ENCODE peak calls at places on chromosomes 2 and 18, in seven cellular contexts. One of them, this sample, is unnamed.
A peak's percentile ranks its signal among the peaks of the same experiment; 100 is the strongest.

GRCh38 chr2:71877636-71878035 is 270.0 kb downstream of the CYP26B1 start:
- DNase-seq in hepatocyte: no peak
- DNase-seq in body of pancreas: no peak
- DNase-seq in tibial artery: no peak
- DNase-seq in cardiac muscle cell: no peak
- DNase-seq in IMR-90: no peak
- DNase-seq in OCI-LY7: no peak
- DNase-seq in this sample: no peak

GRCh38 chr18:52766002-52766540 is 426.1 kb downstream of the DCC start:
- DNase-seq in OCI-LY7: no peak
- DNase-seq in IMR-90: no peak
- DNase-seq in tibial artery: no peak
- DNase-seq in hepatocyte: no peak
- DNase-seq in cardiac muscle cell: no peak
- DNase-seq in body of pancreas: no peak
- DNase-seq in this sample: no peak

GRCh38 chr18:48408727-48409590 is at the start of gene ZBTB7C:
- DNase-seq in body of pancreas: peak; percentile 33
- DNase-seq in cardiac muscle cell: peak; percentile 85
- DNase-seq in hepatocyte: peak; percentile 69
- DNase-seq in IMR-90: no peak
- DNase-seq in tibial artery: peak; percentile 75
- DNase-seq in OCI-LY7: no peak
- DNase-seq in this sample: no peak

GRCh38 chr18:50301074-50301473 is 13.6 kb upstream of the CXXC1 start:
- DNase-seq in hepatocyte: no peak
- DNase-seq in cardiac muscle cell: no peak
- DNase-seq in tibial artery: no peak
- DNase-seq in IMR-90: no peak
- DNase-seq in OCI-LY7: no peak
- DNase-seq in body of pancreas: no peak
- DNase-seq in this sample: no peak

GRCh38 chr2:136527560-136527959 is 237.8 kb upstream of the THSD7B start:
- DNase-seq in tibial artery: no peak
- DNase-seq in OCI-LY7: peak; percentile 44
- DNase-seq in IMR-90: no peak
- DNase-seq in hepatocyte: peak; percentile 75
- DNase-seq in cardiac muscle cell: peak; percentile 87
- DNase-seq in body of pancreas: no peak
- DNase-seq in this sample: no peak

GRCh38 chr18:57743008-57743407 is 60.1 kb downstream of the ATP8B1 start:
- DNase-seq in tibial artery: no peak
- DNase-seq in IMR-90: peak; percentile 81
- DNase-seq in body of pancreas: no peak
- DNase-seq in hepatocyte: no peak
- DNase-seq in OCI-LY7: no peak
- DNase-seq in cardiac muscle cell: no peak
- DNase-seq in this sample: no peak

GRCh38 chr2:135960598-135961551 is 24.6 kb downstream of the DARS1 start:
- DNase-seq in body of pancreas: no peak
- DNase-seq in hepatocyte: peak; percentile 9
- DNase-seq in OCI-LY7: no peak
- DNase-seq in tibial artery: no peak
- DNase-seq in cardiac muscle cell: no peak
- DNase-seq in IMR-90: peak; percentile 80
- DNase-seq in this sample: no peak

GRCh38 chr2:100196786-100197494 is 54.5 kb upstream of the AFF3 start:
- DNase-seq in cardiac muscle cell: no peak
- DNase-seq in IMR-90: peak; percentile 11
- DNase-seq in hepatocyte: no peak
- DNase-seq in tibial artery: no peak
- DNase-seq in body of pancreas: no peak
- DNase-seq in OCI-LY7: no peak
- DNase-seq in this sample: no peak

GRCh38 chr2:121746071-121746578 is 9.3 kb upstream of the TSN start:
- DNase-seq in body of pancreas: no peak
- DNase-seq in hepatocyte: no peak
- DNase-seq in tibial artery: no peak
- DNase-seq in IMR-90: no peak
- DNase-seq in cardiac muscle cell: no peak
- DNase-seq in OCI-LY7: no peak
- DNase-seq in this sample: no peak

GRCh38 chr2:207867075-207867474 is 97.4 kb upstream of the FZD5 start:
- DNase-seq in OCI-LY7: no peak
- DNase-seq in tibial artery: no peak
- DNase-seq in hepatocyte: no peak
- DNase-seq in IMR-90: peak; percentile 19
- DNase-seq in body of pancreas: no peak
- DNase-seq in cardiac muscle cell: no peak
- DNase-seq in this sample: no peak

GRCh38 chr2:217166241-217166640 is 306.4 kb upstream of the TNP1 start:
- DNase-seq in OCI-LY7: peak; percentile 14
- DNase-seq in body of pancreas: no peak
- DNase-seq in IMR-90: peak; percentile 73
- DNase-seq in hepatocyte: peak; percentile 67
- DNase-seq in tibial artery: no peak
- DNase-seq in cardiac muscle cell: peak; percentile 80
- DNase-seq in this sample: no peak

GRCh38 chr2:100013892-100014677 is 128.3 kb downstream of the AFF3 start:
- DNase-seq in hepatocyte: peak; percentile 75
- DNase-seq in OCI-LY7: no peak
- DNase-seq in body of pancreas: peak; percentile 58
- DNase-seq in cardiac muscle cell: peak; percentile 33
- DNase-seq in IMR-90: peak; percentile 99
- DNase-seq in tibial artery: peak; percentile 78
- DNase-seq in this sample: no peak

GRCh38 chr2:182018218-182018617 is 32.6 kb downstream of the PPP1R1C start:
- DNase-seq in OCI-LY7: no peak
- DNase-seq in tibial artery: no peak
- DNase-seq in hepatocyte: no peak
- DNase-seq in cardiac muscle cell: no peak
- DNase-seq in body of pancreas: no peak
- DNase-seq in IMR-90: peak; percentile 62
- DNase-seq in this sample: no peak

GRCh38 chr2:150125188-150125587 is 362.3 kb downstream of the RND3 start:
- DNase-seq in body of pancreas: no peak
- DNase-seq in tibial artery: no peak
- DNase-seq in cardiac muscle cell: no peak
- DNase-seq in hepatocyte: no peak
- DNase-seq in IMR-90: no peak
- DNase-seq in OCI-LY7: no peak
- DNase-seq in this sample: no peak

GRCh38 chr2:37635359-37636208 is 35.9 kb downstream of the CDC42EP3 start:
- DNase-seq in cardiac muscle cell: no peak
- DNase-seq in body of pancreas: no peak
- DNase-seq in OCI-LY7: no peak
- DNase-seq in IMR-90: peak; percentile 82
- DNase-seq in tibial artery: no peak
- DNase-seq in hepatocyte: peak; percentile 30
- DNase-seq in this sample: no peak

GRCh38 chr2:25376750-25377621 is 35.3 kb upstream of the DNMT3A start:
- DNase-seq in body of pancreas: peak; percentile 90
- DNase-seq in IMR-90: peak; percentile 79
- DNase-seq in cardiac muscle cell: peak; percentile 96
- DNase-seq in hepatocyte: peak; percentile 96
- DNase-seq in tibial artery: peak; percentile 88
- DNase-seq in OCI-LY7: peak; percentile 98
- DNase-seq in this sample: peak; percentile 85

GRCh38 chr18:61628085-61628484 is 264.7 kb downstream of the RNF152 start:
- DNase-seq in hepatocyte: no peak
- DNase-seq in tibial artery: no peak
- DNase-seq in OCI-LY7: no peak
- DNase-seq in cardiac muscle cell: no peak
- DNase-seq in body of pancreas: no peak
- DNase-seq in IMR-90: peak; percentile 55
- DNase-seq in this sample: no peak

GRCh38 chr18:50776383-50776782 is 43.4 kb downstream of the MRO start:
- DNase-seq in hepatocyte: no peak
- DNase-seq in tibial artery: no peak
- DNase-seq in IMR-90: no peak
- DNase-seq in body of pancreas: no peak
- DNase-seq in cardiac muscle cell: no peak
- DNase-seq in OCI-LY7: no peak
- DNase-seq in this sample: no peak

GRCh38 chr2:179031731-179032408 is 18.1 kb downstream of the CCDC141 start:
- DNase-seq in body of pancreas: no peak
- DNase-seq in cardiac muscle cell: no peak
- DNase-seq in hepatocyte: peak; percentile 15
- DNase-seq in tibial artery: no peak
- DNase-seq in IMR-90: peak; percentile 1
- DNase-seq in OCI-LY7: peak; percentile 75
- DNase-seq in this sample: no peak

GRCh38 chr2:214139630-214140284 is 271.1 kb upstream of the VWC2L start:
- DNase-seq in tibial artery: no peak
- DNase-seq in OCI-LY7: no peak
- DNase-seq in hepatocyte: no peak
- DNase-seq in body of pancreas: no peak
- DNase-seq in cardiac muscle cell: peak; percentile 26
- DNase-seq in IMR-90: no peak
- DNase-seq in this sample: no peak

GRCh38 chr2:64697286-64698023 is 43.7 kb upstream of the SERTAD2 start:
- DNase-seq in IMR-90: peak; percentile 50
- DNase-seq in OCI-LY7: no peak
- DNase-seq in tibial artery: no peak
- DNase-seq in cardiac muscle cell: no peak
- DNase-seq in body of pancreas: no peak
- DNase-seq in hepatocyte: no peak
- DNase-seq in this sample: no peak
- H3K27ac ChIP-seq in IMR-90: no peak overlapping the region
- H3K27ac ChIP-seq in OCI-LY7: no peak overlapping the region
- H3K27ac ChIP-seq in tibial artery: no peak overlapping the region
- H3K27ac ChIP-seq in cardiac muscle cell: no peak overlapping the region
- H3K27ac ChIP-seq in body of pancreas: no peak overlapping the region
- H3K27ac ChIP-seq in hepatocyte: no peak overlapping the region
- H3K27ac ChIP-seq in this sample: no peak overlapping the region

GRCh38 chr2:43267393-43267792 is 41.0 kb upstream of the ZFP36L2 start:
- DNase-seq in cardiac muscle cell: no peak
- DNase-seq in body of pancreas: peak; percentile 35
- DNase-seq in tibial artery: peak; percentile 66
- DNase-seq in OCI-LY7: no peak
- DNase-seq in hepatocyte: no peak
- DNase-seq in IMR-90: no peak
- DNase-seq in this sample: no peak

GRCh38 chr2:43270461-43270860 is 44.1 kb upstream of the ZFP36L2 start:
- DNase-seq in cardiac muscle cell: no peak
- DNase-seq in IMR-90: no peak
- DNase-seq in hepatocyte: no peak
- DNase-seq in body of pancreas: no peak
- DNase-seq in OCI-LY7: no peak
- DNase-seq in tibial artery: peak; percentile 56
- DNase-seq in this sample: no peak

GRCh38 chr2:43268066-43268971 is 41.9 kb upstream of the ZFP36L2 start:
- DNase-seq in IMR-90: no peak
- DNase-seq in tibial artery: peak; percentile 57
- DNase-seq in cardiac muscle cell: no peak
- DNase-seq in OCI-LY7: no peak
- DNase-seq in hepatocyte: no peak
- DNase-seq in body of pancreas: no peak
- DNase-seq in this sample: peak; percentile 82

GRCh38 chr2:43269706-43270105 is 43.3 kb upstream of the ZFP36L2 start:
- DNase-seq in hepatocyte: peak; percentile 64
- DNase-seq in cardiac muscle cell: peak; percentile 49
- DNase-seq in IMR-90: peak; percentile 81
- DNase-seq in body of pancreas: peak; percentile 33
- DNase-seq in OCI-LY7: no peak
- DNase-seq in tibial artery: peak; percentile 93
- DNase-seq in this sample: peak; percentile 92

DNA sequence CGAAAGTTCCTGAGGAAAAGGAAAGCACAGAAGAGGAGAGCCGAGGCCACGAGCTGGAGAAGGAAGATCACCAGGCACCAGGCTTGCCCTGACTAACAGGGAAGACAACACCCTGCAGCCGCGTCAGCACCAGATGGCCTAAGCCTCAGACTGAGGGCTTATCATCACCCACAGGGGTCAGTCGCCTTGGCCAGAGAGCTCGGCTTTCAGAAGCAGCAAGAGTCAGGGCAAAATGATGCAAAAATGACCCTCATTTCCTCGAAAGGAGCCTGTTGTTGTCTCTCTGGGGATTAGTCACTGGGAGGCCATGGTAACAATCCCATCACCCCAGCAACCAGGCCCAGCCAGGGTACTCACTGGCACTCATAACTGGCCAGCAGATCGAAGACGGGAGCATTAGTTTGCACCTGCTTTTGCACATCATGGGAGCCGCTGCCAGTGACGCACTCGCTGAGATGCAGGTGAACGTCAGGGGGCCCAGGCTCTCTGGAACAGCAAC is 42.7 kb upstream of the ZFP36L2 start:
- DNase-seq in cardiac muscle cell: peak; percentile 34
- DNase-seq in tibial artery: peak; percentile 95
- DNase-seq in OCI-LY7: no peak
- DNase-seq in IMR-90: peak; percentile 99
- DNase-seq in hepatocyte: peak; percentile 74
- DNase-seq in body of pancreas: peak; percentile 55
- DNase-seq in this sample: peak; percentile 98
- H3K4me3 ChIP-seq in cardiac muscle cell: no peak overlapping the region
- H3K4me3 ChIP-seq in tibial artery: peak overlapping the region; percentile 17
- H3K4me3 ChIP-seq in OCI-LY7: no peak overlapping the region
- H3K4me3 ChIP-seq in IMR-90: no peak overlapping the region
- H3K4me3 ChIP-seq in hepatocyte: no peak overlapping the region
- H3K4me3 ChIP-seq in body of pancreas: no peak overlapping the region
- H3K4me3 ChIP-seq in this sample: peak overlapping the region; percentile 39

DNA sequence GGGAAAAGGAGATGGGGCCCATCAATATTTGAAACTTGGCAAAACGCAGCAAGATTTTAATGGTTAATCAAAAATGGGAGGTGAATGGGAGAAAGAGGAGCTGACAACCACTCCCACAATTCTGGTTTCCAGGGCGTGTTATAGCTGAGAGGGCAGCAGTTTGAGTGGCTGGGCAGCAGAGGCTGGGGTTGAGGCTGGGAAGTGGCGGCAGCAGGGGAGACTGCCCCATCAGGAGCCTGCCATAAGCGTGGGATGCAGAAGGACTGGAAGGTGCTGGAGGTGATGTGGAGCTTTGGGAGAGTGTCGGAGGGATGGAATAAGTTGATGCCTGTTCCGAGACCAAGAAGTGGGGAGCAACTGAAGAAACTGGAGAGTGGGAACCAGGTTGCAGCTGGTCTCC is 48.9 kb upstream of the SH3RF3 start:
- DNase-seq in tibial artery: no peak
- DNase-seq in body of pancreas: no peak
- DNase-seq in cardiac muscle cell: no peak
- DNase-seq in IMR-90: no peak
- DNase-seq in hepatocyte: no peak
- DNase-seq in OCI-LY7: no peak
- DNase-seq in this sample: no peak
- TF ChIP-seq CTCF in tibial artery: no peak
- TF ChIP-seq CTCF in body of pancreas: no peak
- TF ChIP-seq CTCF in cardiac muscle cell: no peak
- TF ChIP-seq CTCF in IMR-90: no peak
- TF ChIP-seq CTCF in hepatocyte: no peak
- TF ChIP-seq CTCF in OCI-LY7: no peak
- TF ChIP-seq CTCF in this sample: no peak

DNA sequence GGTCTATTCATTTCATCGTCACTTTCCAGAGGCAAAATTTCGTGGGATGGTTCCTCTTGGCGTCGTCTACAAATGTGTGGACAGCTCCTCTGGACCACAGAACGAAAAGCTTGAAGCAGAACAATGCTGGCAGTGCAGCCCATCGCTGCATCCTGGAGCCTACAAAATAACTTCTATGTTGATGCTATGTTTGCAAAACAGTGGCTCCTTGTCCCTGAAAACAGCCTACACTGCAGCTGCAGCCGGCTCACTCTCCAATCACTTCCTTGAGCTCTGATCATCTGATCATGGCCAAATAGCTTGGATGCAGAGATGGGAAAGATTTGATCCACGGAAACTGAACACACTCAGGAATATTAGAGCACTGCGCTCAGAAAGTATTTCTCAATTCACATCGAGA is 60.0 kb downstream of the DOCK10 start:
- DNase-seq in OCI-LY7: no peak
- DNase-seq in body of pancreas: no peak
- DNase-seq in IMR-90: no peak
- DNase-seq in hepatocyte: no peak
- DNase-seq in tibial artery: peak; percentile 67
- DNase-seq in cardiac muscle cell: no peak
- DNase-seq in this sample: no peak
- H3K27ac ChIP-seq in OCI-LY7: no peak overlapping the region
- H3K27ac ChIP-seq in body of pancreas: no peak overlapping the region
- H3K27ac ChIP-seq in IMR-90: peak overlapping the region; percentile 22
- H3K27ac ChIP-seq in hepatocyte: peak overlapping the region; percentile 71
- H3K27ac ChIP-seq in tibial artery: peak overlapping the region; percentile 85
- H3K27ac ChIP-seq in cardiac muscle cell: no peak overlapping the region
- H3K27ac ChIP-seq in this sample: peak overlapping the region; percentile 89